ENCODE peak calls at places on chromosomes 13 and 19, in ten cellular contexts. F is AG04449; B is body of pancreas; L is HepG2; O is astrocyte of the spinal cord; H is fibroblast of villous mesenchyme; D is IMR-90; K is osteoblast; N is CD8-positive, alpha-beta T cell; M is fibroblast of mammary gland. G is an unnamed sample.

GRCh38 chr19:456547-457110 is 4.2 kb downstream of the SHC2 start:
- DNase-seq in F (no peak), B (no peak), L (no peak), O (no peak), H (no peak), D (no peak), K (no peak), N (no peak), M (no peak), G (no peak)

GRCh38 chr13:22837980-22838615 is 342.7 kb upstream of the SGCG start:
- DNase-seq in F (no peak), B (no peak), L (no peak), O (no peak), H (no peak), D (no peak), K (no peak), N (no peak), M (no peak), G (no peak)

GRCh38 chr19:2461751-2462634 is 5.2 kb upstream of the LMNB2 start:
- DNase-seq in F (no peak), B (peak; percentile 14), L (no peak), O (peak; percentile 78), H (peak; percentile 36), D (peak; percentile 56), K (peak; percentile 98), N (peak; percentile 41), M (peak; percentile 77), G (peak; percentile 50)

GRCh38 chr13:97319088-97319487 is 97.0 kb downstream of the MBNL2 start:
- DNase-seq in F (no peak), B (no peak), L (no peak), O (no peak), H (peak; percentile 54), D (peak; percentile 54), K (no peak), N (no peak), M (no peak), G (no peak)

GRCh38 chr19:46303702-46304397 is 7.0 kb downstream of the HIF3A start:
- DNase-seq in F (no peak), B (peak; percentile 86), L (no peak), O (peak; percentile 53), H (peak; percentile 66), D (no peak), K (peak; percentile 80), N (no peak), M (peak; percentile 55), G (peak; percentile 84)

GRCh38 chr19:17109962-17110598 is 34.5 kb downstream of the MYO9B start:
- DNase-seq in F (no peak), B (peak; percentile 72), L (no peak), O (no peak), H (no peak), D (no peak), K (peak; percentile 82), N (no peak), M (no peak), G (no peak)

GRCh38 chr13:78659450-78660110 is 625 bp upstream of the OBI1 start:
- DNase-seq in F (no peak), B (no peak), L (no peak), O (peak; percentile 9), H (no peak), D (peak; percentile 1), K (no peak), N (no peak), M (peak; percentile 9), G (no peak)

GRCh38 chr19:34241513-34242337 is 12.6 kb upstream of the GARRE1 start:
- DNase-seq in F (no peak), B (peak; percentile 65), L (peak; percentile 53), O (no peak), H (no peak), D (no peak), K (no peak), N (peak; percentile 30), M (no peak), G (peak; percentile 39)

GRCh38 chr13:98535501-98536357 is 41.2 kb downstream of the STK24 start:
- DNase-seq in F (no peak), B (no peak), L (peak; percentile 22), O (peak; percentile 28), H (peak; percentile 67), D (no peak), K (no peak), N (no peak), M (peak; percentile 50), G (peak; percentile 78)

GRCh38 chr13:79246575-79246949 is 159.5 kb downstream of the RBM26 start:
- DNase-seq in F (no peak), B (no peak), L (no peak), O (no peak), H (no peak), D (no peak), K (no peak), N (no peak), M (no peak), G (no peak)

GRCh38 chr19:43789029-43789428 is 8.3 kb upstream of the KCNN4 start:
- DNase-seq in F (no peak), B (no peak), L (no peak), O (peak; percentile 52), H (peak; percentile 55), D (peak; percentile 56), K (peak; percentile 41), N (no peak), M (peak; percentile 55), G (peak; percentile 76)

GRCh38 chr19:29378126-29378525 is 147.7 kb upstream of the VSTM2B start:
- DNase-seq in F (no peak), B (no peak), L (no peak), O (no peak), H (no peak), D (no peak), K (no peak), N (no peak), M (no peak), G (no peak)

DNA sequence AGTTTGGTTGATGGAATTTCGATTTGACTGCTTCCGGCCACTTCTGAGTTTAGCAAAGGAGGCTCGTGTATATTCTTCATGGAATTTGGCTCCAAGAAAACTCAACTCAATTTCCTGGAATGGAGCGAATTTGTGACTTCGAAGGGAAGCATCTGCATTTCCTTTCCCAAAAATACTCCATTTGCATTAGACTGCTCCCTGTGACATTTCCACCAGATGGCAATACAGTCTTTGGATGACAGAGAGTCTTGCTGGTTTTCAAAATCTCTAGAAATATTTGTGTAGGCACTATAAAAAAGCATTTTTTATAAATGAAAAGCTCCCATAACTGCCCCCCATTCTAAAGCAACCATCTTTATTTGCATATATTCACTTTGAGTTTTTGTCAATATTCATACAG is 4.1 kb downstream of the C1QTNF9 start:
- DNase-seq in F (no peak), B (no peak), L (no peak), O (no peak), H (no peak), D (peak; percentile 9), K (no peak), N (no peak), M (peak; percentile 20), G (no peak)
- TF ChIP-seq CTCF in F (no peak), B (peak; percentile 19), L (peak; percentile 18), O (peak; percentile 40), H (peak; percentile 38), D (peak; percentile 50), K (peak; percentile 45), N (no peak), M (peak; percentile 35), G (peak; percentile 51)

DNA sequence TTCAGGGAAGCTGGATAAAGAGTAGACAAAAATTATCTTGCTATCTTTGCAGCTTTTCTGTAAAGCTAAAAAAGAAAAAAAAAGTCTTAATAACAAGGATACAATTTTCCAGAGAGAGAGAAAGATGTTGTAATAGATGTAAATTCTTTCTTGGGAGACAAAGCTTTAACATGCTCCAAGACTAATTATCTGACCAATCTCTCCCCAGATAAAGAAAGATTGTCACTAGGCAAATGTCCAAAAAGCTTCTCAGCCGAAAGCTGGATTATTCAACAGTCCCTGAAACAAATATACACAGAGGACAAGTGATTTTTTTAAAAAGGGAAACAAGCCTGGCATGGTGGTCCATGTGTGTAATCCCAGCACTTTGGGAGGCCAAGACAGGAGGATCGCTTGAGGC is 19.3 kb downstream of the SYDE1 start:
- DNase-seq in F (no peak), B (no peak), L (no peak), O (no peak), H (no peak), D (no peak), K (peak; percentile 8), N (no peak), M (no peak), G (no peak)
- H3K4me3 ChIP-seq in F (no peak overlapping the region), B (no peak overlapping the region), L (peak overlapping the region; percentile 44), O (no peak overlapping the region), H (peak overlapping the region; percentile 74), D (no peak overlapping the region), K (no peak overlapping the region), N (no peak overlapping the region), M (no peak overlapping the region), G (no peak overlapping the region)

GRCh38 chr19:35740423-35741215 is 1.6 kb downstream of the IGFLR1 start:
- DNase-seq in F (peak; percentile 51), B (peak; percentile 99), L (peak; percentile 96), O (peak; percentile 97), H (peak; percentile 98), D (peak; percentile 93), K (peak; percentile 100), N (peak; percentile 97), M (peak; percentile 93), G (peak; percentile 99)
- TF ChIP-seq CTCF in F (peak; percentile 13), B (no peak), L (peak; percentile 61), O (peak; percentile 21), H (peak; percentile 25), D (peak; percentile 24), K (no peak), N (no peak), M (no peak), G (peak; percentile 24)

GRCh38 chr19:14473915-14474578 is 1.1 kb downstream of the PTGER1 start:
- DNase-seq in F (no peak), B (no peak), L (no peak), O (no peak), H (no peak), D (no peak), K (peak; percentile 93), N (no peak), M (no peak), G (no peak)

GRCh38 chr19:14475251-14476073 is at the start of gene PTGER1:
- DNase-seq in F (no peak), B (no peak), L (no peak), O (peak; percentile 23), H (peak; percentile 68), D (peak; percentile 35), K (peak; percentile 95), N (no peak), M (peak; percentile 47), G (peak; percentile 44)

GRCh38 chr19:14476307-14476662 is 1.1 kb upstream of the PTGER1 start:
- DNase-seq in F (no peak), B (no peak), L (no peak), O (no peak), H (no peak), D (no peak), K (no peak), N (no peak), M (no peak), G (no peak)

GRCh38 chr19:14473073-14473790 is 1.9 kb downstream of the PTGER1 start:
- DNase-seq in F (no peak), B (no peak), L (no peak), O (no peak), H (no peak), D (no peak), K (peak; percentile 75), N (no peak), M (no peak), G (no peak)

DNA sequence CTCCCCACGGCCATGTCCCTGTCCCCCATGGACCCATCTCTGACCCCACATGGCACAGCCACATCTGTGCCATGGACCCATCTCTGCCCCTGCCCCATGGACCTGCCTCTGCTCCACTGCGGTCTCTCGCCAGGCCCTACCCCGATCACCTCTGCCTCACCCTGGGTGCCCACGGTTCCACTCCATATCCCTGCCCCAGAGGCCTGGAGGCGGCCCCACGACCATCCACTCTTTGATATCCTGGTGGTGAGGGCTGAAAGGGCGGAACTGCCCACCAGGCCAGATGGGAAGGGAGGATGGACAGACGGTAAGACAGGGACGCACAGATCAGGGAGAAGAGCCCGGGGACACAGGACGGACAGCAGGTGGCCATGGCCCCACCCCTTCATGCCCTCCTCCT is 327 bp downstream of the PTGER1 start:
- DNase-seq in F (no peak), B (no peak), L (no peak), O (no peak), H (no peak), D (no peak), K (peak; percentile 87), N (no peak), M (no peak), G (no peak)
- H3K4me3 ChIP-seq in F (peak overlapping the region; percentile 46), B (no peak overlapping the region), L (no peak overlapping the region), O (peak overlapping the region; percentile 17), H (peak overlapping the region; percentile 54), D (peak overlapping the region; percentile 7), K (peak overlapping the region; percentile 28), N (no peak overlapping the region), M (peak overlapping the region; percentile 2), G (peak overlapping the region; percentile 46)

G was measured in choroid plexus epithelial cell.